ENCODE peak calls at places on chromosomes 4 and X, in nine cellular contexts. One of them, this sample, is unnamed.
A peak's percentile ranks its signal among the peaks of the same experiment; 100 is the strongest.

GRCh38 chrX:29419774-29420553 is 795.4 kb upstream of the MAGEB2 start:
- DNase-seq in tibial artery: no peak
- DNase-seq in HS-5: peak; percentile 14
- DNase-seq in stromal cell of bone marrow: no peak
- DNase-seq in Calu3: peak; percentile 38
- DNase-seq in activated naive CD8-positive, alpha-beta T cell treated with anti-CD3 and anti-CD28 coated beads, Interleukin-2, amount 10 ng/mL, durations not matched to agents 7 days and 5 days: no peak
- DNase-seq in neuronal stem cell: no peak
- DNase-seq in stimulated activated CD8-positive, alpha-beta memory T cell treated with anti-CD3 and anti-CD28 coated beads, Interleukin-12 subunit alpha, Interleukin-12 subunit beta, amount 100 ng/mL, for 1 hour: no peak
- DNase-seq in CD8-positive, alpha-beta memory T cell: no peak
- DNase-seq in this sample: no peak

GRCh38 chrX:18252644-18253359 is 32.1 kb upstream of the BEND2 start:
- DNase-seq in HS-5: no peak
- DNase-seq in CD8-positive, alpha-beta memory T cell: no peak
- DNase-seq in activated naive CD8-positive, alpha-beta T cell treated with anti-CD3 and anti-CD28 coated beads, Interleukin-2, amount 10 ng/mL, durations not matched to agents 7 days and 5 days: no peak
- DNase-seq in tibial artery: no peak
- DNase-seq in stromal cell of bone marrow: peak; percentile 2
- DNase-seq in stimulated activated CD8-positive, alpha-beta memory T cell treated with anti-CD3 and anti-CD28 coated beads, Interleukin-12 subunit alpha, Interleukin-12 subunit beta, amount 100 ng/mL, for 1 hour: no peak
- DNase-seq in Calu3: no peak
- DNase-seq in neuronal stem cell: no peak
- DNase-seq in this sample: no peak

GRCh38 chr4:3291969-3292570 is 751 bp upstream of the RGS12 start:
- DNase-seq in activated naive CD8-positive, alpha-beta T cell treated with anti-CD3 and anti-CD28 coated beads, Interleukin-2, amount 10 ng/mL, durations not matched to agents 7 days and 5 days: no peak
- DNase-seq in stimulated activated CD8-positive, alpha-beta memory T cell treated with anti-CD3 and anti-CD28 coated beads, Interleukin-12 subunit alpha, Interleukin-12 subunit beta, amount 100 ng/mL, for 1 hour: no peak
- DNase-seq in CD8-positive, alpha-beta memory T cell: no peak
- DNase-seq in neuronal stem cell: no peak
- DNase-seq in Calu3: peak; percentile 60
- DNase-seq in stromal cell of bone marrow: peak; percentile 13
- DNase-seq in HS-5: no peak
- DNase-seq in tibial artery: peak; percentile 85
- DNase-seq in this sample: peak; percentile 54

GRCh38 chr4:110550260-110550659 is 72.6 kb downstream of the PITX2 start:
- DNase-seq in tibial artery: no peak
- DNase-seq in stromal cell of bone marrow: no peak
- DNase-seq in CD8-positive, alpha-beta memory T cell: no peak
- DNase-seq in stimulated activated CD8-positive, alpha-beta memory T cell treated with anti-CD3 and anti-CD28 coated beads, Interleukin-12 subunit alpha, Interleukin-12 subunit beta, amount 100 ng/mL, for 1 hour: no peak
- DNase-seq in Calu3: no peak
- DNase-seq in neuronal stem cell: no peak
- DNase-seq in activated naive CD8-positive, alpha-beta T cell treated with anti-CD3 and anti-CD28 coated beads, Interleukin-2, amount 10 ng/mL, durations not matched to agents 7 days and 5 days: no peak
- DNase-seq in HS-5: peak; percentile 9
- DNase-seq in this sample: no peak

GRCh38 chrX:23786268-23786815 is 3.4 kb downstream of the SAT1 start:
- DNase-seq in stimulated activated CD8-positive, alpha-beta memory T cell treated with anti-CD3 and anti-CD28 coated beads, Interleukin-12 subunit alpha, Interleukin-12 subunit beta, amount 100 ng/mL, for 1 hour: no peak
- DNase-seq in activated naive CD8-positive, alpha-beta T cell treated with anti-CD3 and anti-CD28 coated beads, Interleukin-2, amount 10 ng/mL, durations not matched to agents 7 days and 5 days: no peak
- DNase-seq in neuronal stem cell: no peak
- DNase-seq in stromal cell of bone marrow: no peak
- DNase-seq in tibial artery: no peak
- DNase-seq in Calu3: no peak
- DNase-seq in HS-5: no peak
- DNase-seq in CD8-positive, alpha-beta memory T cell: no peak
- DNase-seq in this sample: no peak

GRCh38 chrX:114611018-114611619 is 27.2 kb downstream of the HTR2C start:
- DNase-seq in Calu3: peak; percentile 31
- DNase-seq in CD8-positive, alpha-beta memory T cell: peak; percentile 2
- DNase-seq in neuronal stem cell: peak; percentile 8
- DNase-seq in HS-5: no peak
- DNase-seq in stromal cell of bone marrow: peak; percentile 17
- DNase-seq in activated naive CD8-positive, alpha-beta T cell treated with anti-CD3 and anti-CD28 coated beads, Interleukin-2, amount 10 ng/mL, durations not matched to agents 7 days and 5 days: no peak
- DNase-seq in tibial artery: no peak
- DNase-seq in stimulated activated CD8-positive, alpha-beta memory T cell treated with anti-CD3 and anti-CD28 coated beads, Interleukin-12 subunit alpha, Interleukin-12 subunit beta, amount 100 ng/mL, for 1 hour: no peak
- DNase-seq in this sample: peak; percentile 76

GRCh38 chr4:153612878-153613277 is 71.2 kb upstream of the TLR2 start:
- DNase-seq in activated naive CD8-positive, alpha-beta T cell treated with anti-CD3 and anti-CD28 coated beads, Interleukin-2, amount 10 ng/mL, durations not matched to agents 7 days and 5 days: no peak
- DNase-seq in stimulated activated CD8-positive, alpha-beta memory T cell treated with anti-CD3 and anti-CD28 coated beads, Interleukin-12 subunit alpha, Interleukin-12 subunit beta, amount 100 ng/mL, for 1 hour: no peak
- DNase-seq in HS-5: no peak
- DNase-seq in neuronal stem cell: no peak
- DNase-seq in stromal cell of bone marrow: no peak
- DNase-seq in tibial artery: no peak
- DNase-seq in CD8-positive, alpha-beta memory T cell: no peak
- DNase-seq in Calu3: no peak
- DNase-seq in this sample: no peak

GRCh38 chr4:140523370-140523856 is 555 bp upstream of the ELMOD2 start:
- DNase-seq in activated naive CD8-positive, alpha-beta T cell treated with anti-CD3 and anti-CD28 coated beads, Interleukin-2, amount 10 ng/mL, durations not matched to agents 7 days and 5 days: no peak
- DNase-seq in stromal cell of bone marrow: no peak
- DNase-seq in tibial artery: no peak
- DNase-seq in Calu3: no peak
- DNase-seq in HS-5: no peak
- DNase-seq in neuronal stem cell: no peak
- DNase-seq in CD8-positive, alpha-beta memory T cell: no peak
- DNase-seq in stimulated activated CD8-positive, alpha-beta memory T cell treated with anti-CD3 and anti-CD28 coated beads, Interleukin-12 subunit alpha, Interleukin-12 subunit beta, amount 100 ng/mL, for 1 hour: no peak
- DNase-seq in this sample: no peak

GRCh38 chr4:140358281-140358680 is 15.2 kb upstream of the SCOC start:
- DNase-seq in HS-5: no peak
- DNase-seq in CD8-positive, alpha-beta memory T cell: no peak
- DNase-seq in activated naive CD8-positive, alpha-beta T cell treated with anti-CD3 and anti-CD28 coated beads, Interleukin-2, amount 10 ng/mL, durations not matched to agents 7 days and 5 days: no peak
- DNase-seq in tibial artery: no peak
- DNase-seq in stimulated activated CD8-positive, alpha-beta memory T cell treated with anti-CD3 and anti-CD28 coated beads, Interleukin-12 subunit alpha, Interleukin-12 subunit beta, amount 100 ng/mL, for 1 hour: no peak
- DNase-seq in neuronal stem cell: no peak
- DNase-seq in stromal cell of bone marrow: no peak
- DNase-seq in Calu3: no peak
- DNase-seq in this sample: no peak

GRCh38 chrX:110420771-110421498 is 62.3 kb downstream of the RTL9 start:
- DNase-seq in neuronal stem cell: no peak
- DNase-seq in Calu3: no peak
- DNase-seq in tibial artery: no peak
- DNase-seq in CD8-positive, alpha-beta memory T cell: no peak
- DNase-seq in activated naive CD8-positive, alpha-beta T cell treated with anti-CD3 and anti-CD28 coated beads, Interleukin-2, amount 10 ng/mL, durations not matched to agents 7 days and 5 days: no peak
- DNase-seq in stimulated activated CD8-positive, alpha-beta memory T cell treated with anti-CD3 and anti-CD28 coated beads, Interleukin-12 subunit alpha, Interleukin-12 subunit beta, amount 100 ng/mL, for 1 hour: no peak
- DNase-seq in stromal cell of bone marrow: no peak
- DNase-seq in HS-5: no peak
- DNase-seq in this sample: peak; percentile 36

GRCh38 chr4:26105815-26106699 is 192.0 kb downstream of the SMIM20 start:
- DNase-seq in stromal cell of bone marrow: peak; percentile 41
- DNase-seq in neuronal stem cell: no peak
- DNase-seq in stimulated activated CD8-positive, alpha-beta memory T cell treated with anti-CD3 and anti-CD28 coated beads, Interleukin-12 subunit alpha, Interleukin-12 subunit beta, amount 100 ng/mL, for 1 hour: no peak
- DNase-seq in activated naive CD8-positive, alpha-beta T cell treated with anti-CD3 and anti-CD28 coated beads, Interleukin-2, amount 10 ng/mL, durations not matched to agents 7 days and 5 days: no peak
- DNase-seq in HS-5: no peak
- DNase-seq in CD8-positive, alpha-beta memory T cell: no peak
- DNase-seq in Calu3: no peak
- DNase-seq in tibial artery: no peak
- DNase-seq in this sample: no peak

GRCh38 chr4:105555409-105555808 is 3.0 kb downstream of the ARHGEF38 start:
- DNase-seq in CD8-positive, alpha-beta memory T cell: no peak
- DNase-seq in stimulated activated CD8-positive, alpha-beta memory T cell treated with anti-CD3 and anti-CD28 coated beads, Interleukin-12 subunit alpha, Interleukin-12 subunit beta, amount 100 ng/mL, for 1 hour: no peak
- DNase-seq in tibial artery: no peak
- DNase-seq in HS-5: no peak
- DNase-seq in activated naive CD8-positive, alpha-beta T cell treated with anti-CD3 and anti-CD28 coated beads, Interleukin-2, amount 10 ng/mL, durations not matched to agents 7 days and 5 days: no peak
- DNase-seq in stromal cell of bone marrow: no peak
- DNase-seq in Calu3: no peak
- DNase-seq in neuronal stem cell: no peak
- DNase-seq in this sample: peak; percentile 80

GRCh38 chrX:150155396-150156048 is 207.6 kb upstream of the MAMLD1 start:
- DNase-seq in tibial artery: no peak
- DNase-seq in CD8-positive, alpha-beta memory T cell: no peak
- DNase-seq in activated naive CD8-positive, alpha-beta T cell treated with anti-CD3 and anti-CD28 coated beads, Interleukin-2, amount 10 ng/mL, durations not matched to agents 7 days and 5 days: no peak
- DNase-seq in Calu3: peak; percentile 38
- DNase-seq in stromal cell of bone marrow: peak; percentile 53
- DNase-seq in neuronal stem cell: no peak
- DNase-seq in HS-5: peak; percentile 31
- DNase-seq in stimulated activated CD8-positive, alpha-beta memory T cell treated with anti-CD3 and anti-CD28 coated beads, Interleukin-12 subunit alpha, Interleukin-12 subunit beta, amount 100 ng/mL, for 1 hour: no peak
- DNase-seq in this sample: peak; percentile 48

GRCh38 chr4:63620271-63620670 is 789.0 kb downstream of the TECRL start:
- DNase-seq in HS-5: no peak
- DNase-seq in tibial artery: no peak
- DNase-seq in activated naive CD8-positive, alpha-beta T cell treated with anti-CD3 and anti-CD28 coated beads, Interleukin-2, amount 10 ng/mL, durations not matched to agents 7 days and 5 days: no peak
- DNase-seq in stromal cell of bone marrow: no peak
- DNase-seq in stimulated activated CD8-positive, alpha-beta memory T cell treated with anti-CD3 and anti-CD28 coated beads, Interleukin-12 subunit alpha, Interleukin-12 subunit beta, amount 100 ng/mL, for 1 hour: no peak
- DNase-seq in Calu3: no peak
- DNase-seq in CD8-positive, alpha-beta memory T cell: no peak
- DNase-seq in neuronal stem cell: no peak
- DNase-seq in this sample: no peak

GRCh38 chr4:154741877-154742851 is 1.6 kb upstream of the LRAT start:
- DNase-seq in CD8-positive, alpha-beta memory T cell: no peak
- DNase-seq in Calu3: no peak
- DNase-seq in activated naive CD8-positive, alpha-beta T cell treated with anti-CD3 and anti-CD28 coated beads, Interleukin-2, amount 10 ng/mL, durations not matched to agents 7 days and 5 days: no peak
- DNase-seq in stromal cell of bone marrow: no peak
- DNase-seq in tibial artery: no peak
- DNase-seq in neuronal stem cell: peak; percentile 55
- DNase-seq in stimulated activated CD8-positive, alpha-beta memory T cell treated with anti-CD3 and anti-CD28 coated beads, Interleukin-12 subunit alpha, Interleukin-12 subunit beta, amount 100 ng/mL, for 1 hour: no peak
- DNase-seq in HS-5: no peak
- DNase-seq in this sample: no peak

GRCh38 chrX:21963736-21964135 is 23.2 kb downstream of the SMS start:
- DNase-seq in stromal cell of bone marrow: no peak
- DNase-seq in neuronal stem cell: no peak
- DNase-seq in activated naive CD8-positive, alpha-beta T cell treated with anti-CD3 and anti-CD28 coated beads, Interleukin-2, amount 10 ng/mL, durations not matched to agents 7 days and 5 days: no peak
- DNase-seq in tibial artery: no peak
- DNase-seq in HS-5: no peak
- DNase-seq in CD8-positive, alpha-beta memory T cell: no peak
- DNase-seq in Calu3: no peak
- DNase-seq in stimulated activated CD8-positive, alpha-beta memory T cell treated with anti-CD3 and anti-CD28 coated beads, Interleukin-12 subunit alpha, Interleukin-12 subunit beta, amount 100 ng/mL, for 1 hour: no peak
- DNase-seq in this sample: no peak

GRCh38 chrX:80285131-80285773 is 135.0 kb upstream of the TENT5D start:
- DNase-seq in stromal cell of bone marrow: peak; percentile 4
- DNase-seq in HS-5: no peak
- DNase-seq in tibial artery: no peak
- DNase-seq in activated naive CD8-positive, alpha-beta T cell treated with anti-CD3 and anti-CD28 coated beads, Interleukin-2, amount 10 ng/mL, durations not matched to agents 7 days and 5 days: no peak
- DNase-seq in Calu3: peak; percentile 55
- DNase-seq in neuronal stem cell: peak; percentile 33
- DNase-seq in CD8-positive, alpha-beta memory T cell: no peak
- DNase-seq in stimulated activated CD8-positive, alpha-beta memory T cell treated with anti-CD3 and anti-CD28 coated beads, Interleukin-12 subunit alpha, Interleukin-12 subunit beta, amount 100 ng/mL, for 1 hour: no peak
- DNase-seq in this sample: peak; percentile 61

GRCh38 chr4:153028535-153028934 is 92.4 kb downstream of the FHDC1 start:
- DNase-seq in CD8-positive, alpha-beta memory T cell: no peak
- DNase-seq in HS-5: no peak
- DNase-seq in tibial artery: no peak
- DNase-seq in Calu3: no peak
- DNase-seq in stimulated activated CD8-positive, alpha-beta memory T cell treated with anti-CD3 and anti-CD28 coated beads, Interleukin-12 subunit alpha, Interleukin-12 subunit beta, amount 100 ng/mL, for 1 hour: no peak
- DNase-seq in activated naive CD8-positive, alpha-beta T cell treated with anti-CD3 and anti-CD28 coated beads, Interleukin-2, amount 10 ng/mL, durations not matched to agents 7 days and 5 days: no peak
- DNase-seq in neuronal stem cell: no peak
- DNase-seq in stromal cell of bone marrow: no peak
- DNase-seq in this sample: no peak

GRCh38 chrX:13747836-13748235 is 13.3 kb downstream of the OFD1 start:
- DNase-seq in stromal cell of bone marrow: peak; percentile 47
- DNase-seq in stimulated activated CD8-positive, alpha-beta memory T cell treated with anti-CD3 and anti-CD28 coated beads, Interleukin-12 subunit alpha, Interleukin-12 subunit beta, amount 100 ng/mL, for 1 hour: no peak
- DNase-seq in activated naive CD8-positive, alpha-beta T cell treated with anti-CD3 and anti-CD28 coated beads, Interleukin-2, amount 10 ng/mL, durations not matched to agents 7 days and 5 days: no peak
- DNase-seq in HS-5: peak; percentile 25
- DNase-seq in neuronal stem cell: no peak
- DNase-seq in CD8-positive, alpha-beta memory T cell: peak; percentile 30
- DNase-seq in tibial artery: no peak
- DNase-seq in Calu3: peak; percentile 43
- DNase-seq in this sample: peak; percentile 73

GRCh38 chrX:152306331-152306730 is 144.8 kb downstream of the GABRA3 start:
- DNase-seq in stimulated activated CD8-positive, alpha-beta memory T cell treated with anti-CD3 and anti-CD28 coated beads, Interleukin-12 subunit alpha, Interleukin-12 subunit beta, amount 100 ng/mL, for 1 hour: no peak
- DNase-seq in Calu3: no peak
- DNase-seq in HS-5: no peak
- DNase-seq in CD8-positive, alpha-beta memory T cell: no peak
- DNase-seq in neuronal stem cell: no peak
- DNase-seq in tibial artery: no peak
- DNase-seq in activated naive CD8-positive, alpha-beta T cell treated with anti-CD3 and anti-CD28 coated beads, Interleukin-2, amount 10 ng/mL, durations not matched to agents 7 days and 5 days: no peak
- DNase-seq in stromal cell of bone marrow: no peak
- DNase-seq in this sample: no peak

GRCh38 chrX:21975827-21976226 is 35.3 kb downstream of the SMS start:
- DNase-seq in HS-5: no peak
- DNase-seq in stromal cell of bone marrow: peak; percentile 22
- DNase-seq in neuronal stem cell: no peak
- DNase-seq in CD8-positive, alpha-beta memory T cell: no peak
- DNase-seq in activated naive CD8-positive, alpha-beta T cell treated with anti-CD3 and anti-CD28 coated beads, Interleukin-2, amount 10 ng/mL, durations not matched to agents 7 days and 5 days: no peak
- DNase-seq in tibial artery: no peak
- DNase-seq in Calu3: no peak
- DNase-seq in stimulated activated CD8-positive, alpha-beta memory T cell treated with anti-CD3 and anti-CD28 coated beads, Interleukin-12 subunit alpha, Interleukin-12 subunit beta, amount 100 ng/mL, for 1 hour: no peak
- DNase-seq in this sample: no peak

GRCh38 chr4:30714408-30715031 is 5.6 kb upstream of the PCDH7 start:
- DNase-seq in tibial artery: no peak
- DNase-seq in Calu3: peak; percentile 48
- DNase-seq in HS-5: no peak
- DNase-seq in activated naive CD8-positive, alpha-beta T cell treated with anti-CD3 and anti-CD28 coated beads, Interleukin-2, amount 10 ng/mL, durations not matched to agents 7 days and 5 days: no peak
- DNase-seq in neuronal stem cell: peak; percentile 40
- DNase-seq in CD8-positive, alpha-beta memory T cell: no peak
- DNase-seq in stimulated activated CD8-positive, alpha-beta memory T cell treated with anti-CD3 and anti-CD28 coated beads, Interleukin-12 subunit alpha, Interleukin-12 subunit beta, amount 100 ng/mL, for 1 hour: no peak
- DNase-seq in stromal cell of bone marrow: no peak
- DNase-seq in this sample: peak; percentile 84

GRCh38 chr4:15870079-15870478 is 68.5 kb downstream of the FGFBP1 start:
- DNase-seq in stimulated activated CD8-positive, alpha-beta memory T cell treated with anti-CD3 and anti-CD28 coated beads, Interleukin-12 subunit alpha, Interleukin-12 subunit beta, amount 100 ng/mL, for 1 hour: no peak
- DNase-seq in activated naive CD8-positive, alpha-beta T cell treated with anti-CD3 and anti-CD28 coated beads, Interleukin-2, amount 10 ng/mL, durations not matched to agents 7 days and 5 days: no peak
- DNase-seq in CD8-positive, alpha-beta memory T cell: no peak
- DNase-seq in Calu3: no peak
- DNase-seq in tibial artery: no peak
- DNase-seq in HS-5: no peak
- DNase-seq in stromal cell of bone marrow: no peak
- DNase-seq in neuronal stem cell: no peak
- DNase-seq in this sample: no peak

GRCh38 chr4:69214716-69215115 is at the start of gene UGT2B11:
- DNase-seq in Calu3: no peak
- DNase-seq in CD8-positive, alpha-beta memory T cell: no peak
- DNase-seq in tibial artery: no peak
- DNase-seq in activated naive CD8-positive, alpha-beta T cell treated with anti-CD3 and anti-CD28 coated beads, Interleukin-2, amount 10 ng/mL, durations not matched to agents 7 days and 5 days: no peak
- DNase-seq in HS-5: no peak
- DNase-seq in neuronal stem cell: no peak
- DNase-seq in stromal cell of bone marrow: no peak
- DNase-seq in stimulated activated CD8-positive, alpha-beta memory T cell treated with anti-CD3 and anti-CD28 coated beads, Interleukin-12 subunit alpha, Interleukin-12 subunit beta, amount 100 ng/mL, for 1 hour: no peak
- DNase-seq in this sample: no peak

GRCh38 chr4:70531981-70532380 is 13.6 kb downstream of the AMTN start:
- DNase-seq in Calu3: no peak
- DNase-seq in activated naive CD8-positive, alpha-beta T cell treated with anti-CD3 and anti-CD28 coated beads, Interleukin-2, amount 10 ng/mL, durations not matched to agents 7 days and 5 days: no peak
- DNase-seq in neuronal stem cell: no peak
- DNase-seq in HS-5: no peak
- DNase-seq in stimulated activated CD8-positive, alpha-beta memory T cell treated with anti-CD3 and anti-CD28 coated beads, Interleukin-12 subunit alpha, Interleukin-12 subunit beta, amount 100 ng/mL, for 1 hour: no peak
- DNase-seq in tibial artery: no peak
- DNase-seq in CD8-positive, alpha-beta memory T cell: no peak
- DNase-seq in stromal cell of bone marrow: no peak
- DNase-seq in this sample: peak; percentile 7

GRCh38 chrX:41200785-41201184 is 115.5 kb downstream of the USP9X start:
- DNase-seq in tibial artery: no peak
- DNase-seq in Calu3: no peak
- DNase-seq in HS-5: no peak
- DNase-seq in stromal cell of bone marrow: no peak
- DNase-seq in activated naive CD8-positive, alpha-beta T cell treated with anti-CD3 and anti-CD28 coated beads, Interleukin-2, amount 10 ng/mL, durations not matched to agents 7 days and 5 days: no peak
- DNase-seq in neuronal stem cell: no peak
- DNase-seq in CD8-positive, alpha-beta memory T cell: no peak
- DNase-seq in stimulated activated CD8-positive, alpha-beta memory T cell treated with anti-CD3 and anti-CD28 coated beads, Interleukin-12 subunit alpha, Interleukin-12 subunit beta, amount 100 ng/mL, for 1 hour: no peak
- DNase-seq in this sample: no peak

GRCh38 chrX:128616933-128617332 is 564.7 kb upstream of the ACTRT1 start:
- DNase-seq in CD8-positive, alpha-beta memory T cell: no peak
- DNase-seq in HS-5: no peak
- DNase-seq in neuronal stem cell: no peak
- DNase-seq in stromal cell of bone marrow: no peak
- DNase-seq in tibial artery: no peak
- DNase-seq in activated naive CD8-positive, alpha-beta T cell treated with anti-CD3 and anti-CD28 coated beads, Interleukin-2, amount 10 ng/mL, durations not matched to agents 7 days and 5 days: no peak
- DNase-seq in Calu3: no peak
- DNase-seq in stimulated activated CD8-positive, alpha-beta memory T cell treated with anti-CD3 and anti-CD28 coated beads, Interleukin-12 subunit alpha, Interleukin-12 subunit beta, amount 100 ng/mL, for 1 hour: no peak
- DNase-seq in this sample: no peak

GRCh38 chr4:6785572-6785925 is 3.0 kb downstream of the KIAA0232 start:
- DNase-seq in neuronal stem cell: no peak
- DNase-seq in activated naive CD8-positive, alpha-beta T cell treated with anti-CD3 and anti-CD28 coated beads, Interleukin-2, amount 10 ng/mL, durations not matched to agents 7 days and 5 days: no peak
- DNase-seq in tibial artery: no peak
- DNase-seq in stromal cell of bone marrow: no peak
- DNase-seq in stimulated activated CD8-positive, alpha-beta memory T cell treated with anti-CD3 and anti-CD28 coated beads, Interleukin-12 subunit alpha, Interleukin-12 subunit beta, amount 100 ng/mL, for 1 hour: no peak
- DNase-seq in CD8-positive, alpha-beta memory T cell: no peak
- DNase-seq in HS-5: no peak
- DNase-seq in Calu3: no peak
- DNase-seq in this sample: no peak

GRCh38 chr4:69497886-69498395 is 2.2 kb upstream of the UGT2B4 start:
- DNase-seq in stromal cell of bone marrow: no peak
- DNase-seq in neuronal stem cell: no peak
- DNase-seq in stimulated activated CD8-positive, alpha-beta memory T cell treated with anti-CD3 and anti-CD28 coated beads, Interleukin-12 subunit alpha, Interleukin-12 subunit beta, amount 100 ng/mL, for 1 hour: no peak
- DNase-seq in activated naive CD8-positive, alpha-beta T cell treated with anti-CD3 and anti-CD28 coated beads, Interleukin-2, amount 10 ng/mL, durations not matched to agents 7 days and 5 days: no peak
- DNase-seq in Calu3: no peak
- DNase-seq in CD8-positive, alpha-beta memory T cell: no peak
- DNase-seq in HS-5: no peak
- DNase-seq in tibial artery: no peak
- DNase-seq in this sample: no peak

GRCh38 chr4:152033621-152034020 is 272.8 kb upstream of the GATB start:
- DNase-seq in activated naive CD8-positive, alpha-beta T cell treated with anti-CD3 and anti-CD28 coated beads, Interleukin-2, amount 10 ng/mL, durations not matched to agents 7 days and 5 days: no peak
- DNase-seq in neuronal stem cell: no peak
- DNase-seq in tibial artery: no peak
- DNase-seq in stromal cell of bone marrow: no peak
- DNase-seq in Calu3: no peak
- DNase-seq in HS-5: no peak
- DNase-seq in stimulated activated CD8-positive, alpha-beta memory T cell treated with anti-CD3 and anti-CD28 coated beads, Interleukin-12 subunit alpha, Interleukin-12 subunit beta, amount 100 ng/mL, for 1 hour: no peak
- DNase-seq in CD8-positive, alpha-beta memory T cell: no peak
- DNase-seq in this sample: no peak

GRCh38 chr4:141011799-141012377 is 121.4 kb downstream of the RNF150 start:
- DNase-seq in activated naive CD8-positive, alpha-beta T cell treated with anti-CD3 and anti-CD28 coated beads, Interleukin-2, amount 10 ng/mL, durations not matched to agents 7 days and 5 days: no peak
- DNase-seq in Calu3: no peak
- DNase-seq in stromal cell of bone marrow: no peak
- DNase-seq in neuronal stem cell: no peak
- DNase-seq in tibial artery: no peak
- DNase-seq in HS-5: no peak
- DNase-seq in CD8-positive, alpha-beta memory T cell: no peak
- DNase-seq in stimulated activated CD8-positive, alpha-beta memory T cell treated with anti-CD3 and anti-CD28 coated beads, Interleukin-12 subunit alpha, Interleukin-12 subunit beta, amount 100 ng/mL, for 1 hour: no peak
- DNase-seq in this sample: no peak